ENCODE peak calls at places on chromosome 7, in five cellular contexts. E is T follicular helper cell, Z is HFF-Myc, L is NCI-H1092 treated with DMSO at 0.1 percent for 48 hours, K is nephron progenitor cell. X is an unnamed sample.

GRCh38 chr7:138729444-138729843 is 28.3 kb upstream of the SVOPL start:
- DNase-seq in E (no peak), Z (no peak), L (no peak), K (no peak), X (no peak)

GRCh38 chr7:55258631-55259030 is 106.5 kb upstream of the LANCL2 start:
- DNase-seq in E (no peak), Z (no peak), L (no peak), K (no peak), X (no peak)

GRCh38 chr7:124033093-124033806 is 383 bp upstream of the TMEM229A start:
- DNase-seq in E (no peak), Z (no peak), L (peak; percentile 25), K (peak; percentile 63), X (no peak)

GRCh38 chr7:90298145-90299038 is 22.7 kb downstream of the FAM237B start:
- DNase-seq in E (no peak), Z (peak; percentile 42), L (peak; percentile 53), K (no peak), X (no peak)

GRCh38 chr7:91291302-91291701 is 27.1 kb downstream of the FZD1 start:
- DNase-seq in E (no peak), Z (no peak), L (no peak), K (no peak), X (no peak)

GRCh38 chr7:13945670-13946069 is 43.8 kb downstream of the ETV1 start:
- DNase-seq in E (no peak), Z (no peak), L (peak; percentile 33), K (no peak), X (no peak)

GRCh38 chr7:143369678-143370651 is 7.5 kb upstream of the FAM131B start:
- DNase-seq in E (no peak), Z (no peak), L (no peak), K (no peak), X (no peak)

GRCh38 chr7:115124409-115124939 is 202.6 kb downstream of the MDFIC start:
- DNase-seq in E (no peak), Z (no peak), L (no peak), K (no peak), X (no peak)

GRCh38 chr7:24119852-24120251 is 164.1 kb upstream of the NPY start:
- DNase-seq in E (no peak), Z (no peak), L (peak; percentile 27), K (no peak), X (no peak)

GRCh38 chr7:154684651-154685563 is 318.0 kb downstream of the PAXIP1 start:
- DNase-seq in E (no peak), Z (no peak), L (peak; percentile 91), K (no peak), X (no peak)